ENCODE peak calls at places on chromosomes 16 and 17, in seven cellular contexts. R, X, F, H, G, K and T are unnamed samples.

GRCh38 chr17:37742762-37743611 is 1.9 kb downstream of the HNF1B start:
- DNase-seq in H (no peak), X (peak; percentile 54), K (peak; percentile 68), G (peak; percentile 28), R (peak; percentile 29), F (peak; percentile 64), T (peak; percentile 20)

GRCh38 chr16:85174871-85175723 is 62.8 kb upstream of the CIBAR2 start:
- DNase-seq in F (no peak), H (peak; percentile 54), X (no peak), G (peak; percentile 72), R (no peak), K (no peak), T (no peak)

GRCh38 chr16:24382929-24383328 is 126.8 kb downstream of the CACNG3 start:
- DNase-seq in X (peak; percentile 3), H (no peak), G (no peak), K (peak; percentile 49), F (peak; percentile 39), R (peak; percentile 31), T (no peak)

GRCh38 chr16:10408824-10409381 is 23.0 kb downstream of the ATF7IP2 start:
- DNase-seq in K (no peak), X (peak; percentile 65), H (no peak), R (no peak), G (no peak), F (no peak), T (no peak)

GRCh38 chr17:75383842-75384195 is 21.7 kb downstream of the GRB2 start:
- DNase-seq in F (no peak), X (no peak), G (no peak), R (no peak), H (no peak), K (no peak), T (peak; percentile 89)

GRCh38 chr17:51103050-51103449 is 17.6 kb downstream of the SPAG9 start:
- DNase-seq in X (no peak), F (peak; percentile 3), K (no peak), G (no peak), H (no peak), R (no peak), T (no peak)

GRCh38 chr17:266701-267656 is 85.5 kb upstream of the DOC2B start:
- DNase-seq in X (no peak), R (peak; percentile 53), G (no peak), F (no peak), K (peak; percentile 40), H (no peak), T (no peak)

GRCh38 chr16:47320546-47321315 is 140.1 kb downstream of the ITFG1 start:
- DNase-seq in R (no peak), X (no peak), K (no peak), H (peak; percentile 65), F (no peak), G (peak; percentile 60), T (no peak)

GRCh38 chr16:87765473-87765775 is 362 bp downstream of the KLHDC4 start:
- DNase-seq in H (peak; percentile 7), R (no peak), G (peak; percentile 3), X (peak; percentile 34), K (no peak), F (no peak), T (no peak)

GRCh38 chr17:36824678-36825091 is 112.6 kb upstream of the LHX1 start:
- DNase-seq in F (no peak), K (no peak), X (peak; percentile 56), H (no peak), R (no peak), G (no peak), T (no peak)

GRCh38 chr17:45704251-45704650 is 79.9 kb upstream of the CRHR1 start:
- DNase-seq in K (no peak), G (no peak), F (no peak), X (no peak), H (no peak), R (no peak), T (no peak)

GRCh38 chr17:36808181-36808661 is 129.1 kb upstream of the LHX1 start:
- DNase-seq in X (peak; percentile 56), K (no peak), F (peak; percentile 60), G (peak; percentile 2), R (peak; percentile 54), H (no peak), T (no peak)

GRCh38 chr16:50096791-50097190 is 31.0 kb downstream of the HEATR3 start:
- DNase-seq in K (no peak), X (no peak), F (no peak), H (peak; percentile 63), R (no peak), G (no peak), T (no peak)

GRCh38 chr17:7213895-7214299 is 5.7 kb downstream of the DLG4 start:
- DNase-seq in H (peak; percentile 73), F (peak; percentile 99), R (peak; percentile 100), G (peak; percentile 95), X (peak; percentile 100), K (peak; percentile 95), T (peak; percentile 82)

GRCh38 chr17:48883171-48883570 is 9.4 kb upstream of the ATP5MC1 start:
- DNase-seq in R (no peak), H (no peak), X (no peak), G (no peak), K (no peak), F (no peak), T (no peak)

GRCh38 chr17:46060461-46060860 is 61.4 kb downstream of the STH start:
- DNase-seq in G (no peak), K (no peak), F (no peak), H (no peak), R (no peak), X (no peak), T (no peak)

GRCh38 chr17:45783593-45784292 is 377 bp upstream of the CRHR1 start:
- DNase-seq in G (no peak), R (peak; percentile 59), X (peak; percentile 69), H (no peak), F (peak; percentile 80), K (no peak), T (no peak)

GRCh38 chr17:40191237-40192208 is 14.3 kb downstream of the RAPGEFL1 start:
- DNase-seq in H (peak; percentile 76), G (peak; percentile 84), R (no peak), K (peak; percentile 87), X (peak; percentile 85), F (peak; percentile 93), T (peak; percentile 75)

GRCh38 chr16:73277066-73277465 is 229.1 kb upstream of the ZFHX3 start:
- DNase-seq in G (no peak), K (no peak), X (no peak), F (no peak), R (no peak), H (no peak), T (no peak)

GRCh38 chr17:2103456-2103855 is 48.6 kb downstream of the HIC1 start:
- DNase-seq in F (no peak), K (no peak), G (no peak), H (no peak), X (no peak), R (no peak), T (no peak)

GRCh38 chr17:2106308-2106707 is 51.4 kb downstream of the HIC1 start:
- DNase-seq in K (no peak), R (no peak), F (no peak), H (no peak), G (peak; percentile 34), X (no peak), T (no peak)

GRCh38 chr17:2105663-2106062 is 50.8 kb downstream of the HIC1 start:
- DNase-seq in F (no peak), K (no peak), R (no peak), H (no peak), G (no peak), X (no peak), T (no peak)

GRCh38 chr17:2101448-2102257 is 46.8 kb downstream of the HIC1 start:
- DNase-seq in H (no peak), R (no peak), K (no peak), G (no peak), X (no peak), F (no peak), T (peak; percentile 35)

DNA sequence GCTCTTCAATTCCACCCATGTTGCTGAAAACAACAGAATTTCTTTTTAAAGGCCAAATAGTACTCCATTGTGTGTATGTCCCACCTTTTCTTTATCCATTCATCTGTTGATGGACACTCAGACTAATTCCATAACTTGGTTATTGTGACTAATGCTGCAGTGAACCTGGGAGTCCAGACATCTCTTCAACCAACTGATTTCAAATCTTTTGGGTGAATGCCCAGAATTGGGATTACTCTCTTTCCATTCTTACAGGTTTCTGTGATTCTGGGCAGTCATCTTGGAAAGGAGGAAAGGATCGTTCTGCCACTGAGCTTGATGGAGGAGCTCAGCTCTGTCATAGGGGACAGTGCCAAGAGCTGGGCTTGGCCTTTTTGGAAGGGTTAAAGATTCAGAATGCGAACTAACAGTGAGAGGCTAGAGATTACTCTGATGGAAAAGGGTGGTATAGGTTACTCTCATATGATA is 48.1 kb downstream of the HIC1 start:
- DNase-seq in X (no peak), R (no peak), K (no peak), F (no peak), G (peak; percentile 47), H (peak; percentile 90), T (no peak)
- H3K23ac ChIP-seq in X (no peak overlapping the region), R (no peak overlapping the region), K (no peak overlapping the region), F (no peak overlapping the region), G (no peak overlapping the region), H (no peak overlapping the region), T (no peak overlapping the region)

DNA sequence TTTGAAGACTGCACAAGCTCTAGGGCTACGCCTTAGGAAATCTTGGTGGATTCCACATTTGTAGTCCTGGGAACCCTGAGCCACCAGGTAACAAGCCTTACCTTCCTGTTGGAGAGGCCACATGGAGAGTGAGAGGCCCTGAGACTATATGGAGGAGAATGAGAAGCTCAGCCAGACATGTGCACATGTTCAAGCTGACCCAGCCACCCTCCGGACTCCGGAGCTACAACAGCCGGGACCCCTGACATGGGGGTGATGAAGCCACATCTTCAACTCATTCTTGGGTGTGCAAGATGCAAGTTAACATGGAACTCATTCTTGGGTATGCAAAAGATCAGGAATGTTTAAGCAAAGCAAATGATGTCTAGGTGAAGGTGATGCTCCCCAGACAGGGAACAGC is 62.7 kb downstream of the GNA13 start:
- DNase-seq in X (no peak), F (no peak), R (no peak), G (no peak), H (no peak), K (peak; percentile 33), T (no peak)
- H3K23ac ChIP-seq in X (no peak overlapping the region), F (no peak overlapping the region), R (no peak overlapping the region), G (no peak overlapping the region), H (no peak overlapping the region), K (no peak overlapping the region), T (no peak overlapping the region)

DNA sequence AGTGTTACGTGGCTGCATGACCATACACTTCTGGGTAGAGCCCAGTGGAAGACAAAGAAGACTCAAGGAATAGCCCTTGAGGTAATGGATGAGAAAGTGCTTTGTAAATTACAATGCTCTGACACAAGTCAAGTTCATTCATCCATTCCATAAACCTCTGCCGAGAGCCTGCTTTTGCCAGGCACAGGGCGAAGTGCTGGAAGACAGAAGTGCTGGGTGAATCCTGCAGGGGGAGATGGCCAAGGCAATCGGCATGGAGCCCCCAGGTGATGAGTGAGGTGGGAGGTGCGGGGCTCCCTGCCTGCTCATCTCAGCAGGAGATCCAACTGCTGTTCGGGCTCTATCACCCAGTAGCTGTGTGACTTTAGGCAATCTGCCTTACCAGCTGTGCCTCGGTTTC is 2.8 kb upstream of the SOCS3 start:
- DNase-seq in F (peak; percentile 62), G (no peak), K (no peak), X (no peak), R (no peak), H (no peak), T (no peak)
- H3K23ac ChIP-seq in F (no peak overlapping the region), G (no peak overlapping the region), K (no peak overlapping the region), X (no peak overlapping the region), R (no peak overlapping the region), H (no peak overlapping the region), T (no peak overlapping the region)

GRCh38 chr16:58462089-58462488 is 37.9 kb upstream of the NDRG4 start:
- DNase-seq in K (no peak), X (no peak), R (no peak), H (no peak), F (no peak), G (no peak), T (no peak)
- H3K23ac ChIP-seq in K (no peak overlapping the region), X (no peak overlapping the region), R (no peak overlapping the region), H (no peak overlapping the region), F (no peak overlapping the region), G (no peak overlapping the region), T (no peak overlapping the region)